ENCODE peak calls at places on chromosomes 4 and X, in six cellular contexts. K, O, Z, V, D and H are unnamed samples.

GRCh38 chrX:48487362-48487785 is 11.4 kb downstream of the FTSJ1 start:
- DNase-seq in K (no peak), O (no peak), Z (no peak), V (no peak), D (no peak), H (no peak)

GRCh38 chr4:26812049-26812729 is 48.5 kb upstream of the STIM2 start:
- DNase-seq in K (no peak), O (no peak), Z (peak), V (peak), D (no peak), H (no peak)

GRCh38 chrX:143340190-143340589 is 177.1 kb downstream of the SPANXN3 start:
- DNase-seq in K (no peak), O (no peak), Z (no peak), V (no peak), D (no peak), H (no peak)

GRCh38 chrX:9785944-9786741 is at the start of gene SHROOM2:
- DNase-seq in K (no peak), O (peak), Z (no peak), V (no peak), D (peak), H (no peak)

GRCh38 chr4:119010909-119011606 is 122.4 kb downstream of the SYNPO2 start:
- DNase-seq in K (no peak), O (no peak), Z (no peak), V (no peak), D (no peak), H (no peak)

GRCh38 chr4:76001760-76002159 is 5.5 kb downstream of the CXCL9 start:
- DNase-seq in K (no peak), O (no peak), Z (no peak), V (no peak), D (no peak), H (no peak)

GRCh38 chr4:14028862-14029261 is 401.3 kb upstream of the BOD1L1 start:
- DNase-seq in K (no peak), O (peak), Z (no peak), V (no peak), D (no peak), H (no peak)

GRCh38 chr4:78799551-78800495 is 23.7 kb downstream of the BMP2K start:
- DNase-seq in K (no peak), O (no peak), Z (no peak), V (no peak), D (no peak), H (no peak)

GRCh38 chrX:97863261-97863660 is 979.6 kb downstream of the RPA4 start:
- DNase-seq in K (no peak), O (no peak), Z (no peak), V (no peak), D (no peak), H (no peak)

GRCh38 chr4:128854433-128854832 is 44.9 kb downstream of the JADE1 start:
- DNase-seq in K (peak), O (no peak), Z (peak), V (peak), D (no peak), H (no peak)

GRCh38 chrX:30278365-30278764 is 30.8 kb downstream of the NR0B1 start:
- DNase-seq in K (no peak), O (no peak), Z (no peak), V (no peak), D (no peak), H (no peak)

GRCh38 chrX:119004920-119005524 is 30.6 kb downstream of the LONRF3 start:
- DNase-seq in K (peak), O (peak), Z (peak), V (peak), D (peak), H (peak)

GRCh38 chr4:70269674-70270073 is 27.3 kb downstream of the CSN3 start:
- DNase-seq in K (no peak), O (peak), Z (peak), V (no peak), D (no peak), H (no peak)

GRCh38 chr4:52891743-52892142 is 29.6 kb downstream of the RASL11B start:
- DNase-seq in K (no peak), O (no peak), Z (no peak), V (no peak), D (no peak), H (no peak)
- H3K27ac ChIP-seq in K (no peak), O (no peak), Z (no peak), V (no peak), D (no peak), H (no peak)

DNA sequence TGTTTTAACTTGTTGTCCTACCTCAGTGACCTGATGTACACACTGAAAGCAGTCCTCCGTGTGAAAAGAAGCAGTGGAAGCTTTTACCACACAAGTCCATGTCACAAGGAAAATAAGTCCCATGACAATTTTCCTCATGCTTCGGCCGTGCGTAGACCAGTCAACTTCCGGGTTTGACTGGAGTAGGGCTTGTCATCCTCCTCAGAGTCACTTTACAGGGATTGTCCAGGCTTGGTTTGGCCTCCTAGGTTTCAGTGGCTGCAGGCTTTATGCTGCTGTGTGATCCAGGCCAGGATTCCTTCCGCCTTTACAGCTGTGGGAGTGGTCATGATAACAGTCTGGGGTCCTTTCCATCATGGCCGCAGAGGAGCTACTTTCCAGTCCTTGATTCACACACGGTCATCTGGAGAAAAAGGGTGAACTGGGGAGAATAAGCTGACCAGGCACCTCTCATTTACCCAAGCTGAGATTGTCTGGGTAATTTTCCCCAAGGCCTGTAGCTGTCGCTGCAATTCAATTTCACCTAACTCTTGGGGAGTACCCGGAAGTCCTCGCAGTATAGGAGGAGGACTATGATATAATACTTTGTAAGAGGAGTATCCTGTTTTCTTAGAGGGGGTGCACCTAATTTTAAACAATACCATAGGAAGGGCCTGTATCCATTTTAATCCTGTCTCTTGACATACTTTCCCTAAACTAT is 206.1 kb upstream of the KLF8 start:
- DNase-seq in K (no peak), O (no peak), Z (no peak), V (no peak), D (no peak), H (no peak)
- H3K27ac ChIP-seq in K (no peak), O (no peak), Z (no peak), V (no peak), D (no peak), H (no peak)

DNA sequence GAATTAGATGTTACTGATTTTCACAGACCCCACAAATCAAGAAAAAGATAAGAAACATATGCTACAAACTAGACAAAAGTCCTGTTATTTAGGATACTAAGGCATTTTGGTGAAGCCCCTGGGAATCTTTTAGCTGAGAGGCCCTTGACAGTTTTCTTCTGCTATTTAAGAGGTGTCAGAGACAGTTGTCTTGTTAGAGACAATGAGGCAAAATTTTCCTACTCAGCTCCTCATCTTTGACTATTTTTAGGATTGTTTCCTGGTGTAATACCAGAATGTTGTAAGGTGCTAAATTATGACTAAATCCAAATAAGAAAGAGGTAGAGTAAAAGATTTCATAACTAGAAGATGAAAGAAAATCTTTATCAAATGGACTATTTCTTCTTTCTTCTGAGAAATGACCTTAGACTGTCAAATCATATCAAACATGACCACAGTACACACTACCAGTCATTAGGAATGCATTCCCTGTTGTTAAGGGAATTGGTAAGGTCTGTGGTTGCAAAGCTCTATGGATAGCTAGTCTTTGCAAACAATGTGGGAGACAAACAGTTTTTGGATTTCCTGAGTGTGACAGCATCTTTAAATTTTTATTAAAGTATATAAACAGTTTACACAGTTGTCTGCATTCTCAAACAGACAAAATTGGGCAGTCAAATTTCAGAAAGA is 926.1 kb downstream of the ADGRL3 start:
- DNase-seq in K (no peak), O (no peak), Z (no peak), V (no peak), D (no peak), H (no peak)
- H3K27ac ChIP-seq in K (no peak), O (no peak), Z (no peak), V (no peak), D (peak), H (no peak)

DNA sequence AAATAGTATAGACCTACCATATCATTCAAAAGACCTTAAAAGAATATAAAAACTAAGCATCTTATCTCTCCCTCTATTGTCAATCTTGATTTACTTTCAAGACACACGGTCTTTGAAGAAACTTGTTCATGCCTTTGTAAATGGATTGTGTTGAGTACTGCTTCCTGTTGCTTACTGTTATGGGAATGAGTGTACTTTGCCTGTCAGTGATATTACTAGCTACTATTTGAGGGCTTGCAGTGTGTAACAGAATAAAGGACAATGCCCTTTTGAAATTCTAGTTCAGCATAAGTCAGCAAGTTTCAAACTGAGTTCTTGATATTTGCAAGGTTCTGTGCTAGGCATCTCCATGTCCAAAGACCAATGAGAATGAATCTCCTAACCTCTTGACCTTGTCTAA is 36.0 kb downstream of the CDKL5 start:
- DNase-seq in K (no peak), O (no peak), Z (peak), V (no peak), D (no peak), H (no peak)
- H3K27ac ChIP-seq in K (no peak), O (peak), Z (no peak), V (no peak), D (no peak), H (no peak)

GRCh38 chr4:8514391-8514790 is 65.8 kb upstream of the GPR78 start:
- DNase-seq in K (no peak), O (no peak), Z (no peak), V (no peak), D (no peak), H (no peak)

GRCh38 chr4:8516996-8517550 is 63.1 kb upstream of the GPR78 start:
- DNase-seq in K (no peak), O (no peak), Z (no peak), V (no peak), D (no peak), H (no peak)

GRCh38 chr4:8516061-8516573 is 64.1 kb upstream of the GPR78 start:
- DNase-seq in K (no peak), O (no peak), Z (no peak), V (no peak), D (no peak), H (no peak)

GRCh38 chr4:8515316-8516060 is 64.7 kb upstream of the GPR78 start:
- DNase-seq in K (no peak), O (no peak), Z (no peak), V (no peak), D (no peak), H (no peak)

GRCh38 chr4:8517946-8518345 is 62.2 kb upstream of the GPR78 start:
- DNase-seq in K (no peak), O (no peak), Z (no peak), V (no peak), D (no peak), H (no peak)
- H3K27ac ChIP-seq in K (no peak), O (no peak), Z (no peak), V (no peak), D (no peak), H (no peak)

DNA sequence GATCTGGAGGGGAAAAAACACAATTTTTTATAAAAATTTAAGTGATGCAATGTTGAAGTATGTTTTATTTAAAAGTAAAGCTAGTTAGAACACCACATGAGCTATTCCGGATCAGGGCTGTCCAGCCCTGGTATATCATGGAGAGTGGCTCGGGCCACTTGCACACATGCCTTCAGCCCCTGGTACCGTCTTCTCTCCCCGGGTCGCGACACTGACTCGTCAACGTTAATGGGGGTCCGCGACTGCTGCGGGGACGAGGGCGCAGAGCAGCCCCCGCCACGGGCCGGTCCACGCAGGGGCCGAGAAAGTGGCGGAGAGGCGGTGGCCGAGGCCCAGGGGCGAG is 204.7 kb downstream of the TENM3 start:
- DNase-seq in K (no peak), O (peak), Z (peak), V (no peak), D (no peak), H (no peak)
- H3K27ac ChIP-seq in K (no peak), O (no peak), Z (no peak), V (no peak), D (peak), H (no peak)

GRCh38 chrX:16087081-16087480 is 36.3 kb upstream of the GRPR start:
- DNase-seq in K (no peak), O (no peak), Z (no peak), V (no peak), D (no peak), H (no peak)

GRCh38 chrX:16081357-16081756 is 42.0 kb upstream of the GRPR start:
- DNase-seq in K (no peak), O (no peak), Z (no peak), V (no peak), D (no peak), H (no peak)

GRCh38 chrX:16076834-16077233 is 46.5 kb upstream of the GRPR start:
- DNase-seq in K (no peak), O (no peak), Z (no peak), V (no peak), D (no peak), H (no peak)

GRCh38 chrX:16077811-16078210 is 45.6 kb upstream of the GRPR start:
- DNase-seq in K (no peak), O (no peak), Z (no peak), V (no peak), D (no peak), H (no peak)

DNA sequence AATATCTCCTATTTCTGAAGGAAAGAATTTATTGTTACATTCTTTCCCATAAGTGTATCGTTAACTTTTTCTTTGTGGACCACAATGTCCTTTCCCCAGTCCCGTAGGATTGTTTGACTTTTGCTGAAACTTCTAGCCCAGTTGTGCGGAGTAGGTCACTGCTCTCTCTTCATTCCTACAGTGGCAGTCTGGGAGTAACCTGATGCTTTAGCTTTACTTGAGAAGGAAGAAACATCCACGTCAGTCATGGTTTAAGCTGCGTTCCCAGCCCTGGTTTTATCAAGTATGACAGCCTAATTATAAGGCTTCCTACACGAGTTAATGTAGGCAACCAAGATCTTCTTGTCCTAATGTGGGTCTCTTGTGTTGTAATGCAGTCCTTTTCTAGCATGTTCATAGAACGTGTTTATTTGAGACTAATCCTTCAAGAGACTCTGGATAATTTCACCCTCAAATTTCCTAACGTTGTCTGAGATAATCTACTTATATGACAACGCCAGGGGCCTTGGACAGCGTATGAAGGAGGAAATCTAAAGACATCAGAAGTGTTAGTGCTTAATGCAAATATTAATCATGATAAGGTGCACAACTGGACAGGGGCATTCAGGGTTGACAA is 40.8 kb upstream of the GRPR start:
- DNase-seq in K (no peak), O (no peak), Z (no peak), V (no peak), D (no peak), H (no peak)
- H3K27ac ChIP-seq in K (no peak), O (no peak), Z (no peak), V (no peak), D (no peak), H (no peak)

DNA sequence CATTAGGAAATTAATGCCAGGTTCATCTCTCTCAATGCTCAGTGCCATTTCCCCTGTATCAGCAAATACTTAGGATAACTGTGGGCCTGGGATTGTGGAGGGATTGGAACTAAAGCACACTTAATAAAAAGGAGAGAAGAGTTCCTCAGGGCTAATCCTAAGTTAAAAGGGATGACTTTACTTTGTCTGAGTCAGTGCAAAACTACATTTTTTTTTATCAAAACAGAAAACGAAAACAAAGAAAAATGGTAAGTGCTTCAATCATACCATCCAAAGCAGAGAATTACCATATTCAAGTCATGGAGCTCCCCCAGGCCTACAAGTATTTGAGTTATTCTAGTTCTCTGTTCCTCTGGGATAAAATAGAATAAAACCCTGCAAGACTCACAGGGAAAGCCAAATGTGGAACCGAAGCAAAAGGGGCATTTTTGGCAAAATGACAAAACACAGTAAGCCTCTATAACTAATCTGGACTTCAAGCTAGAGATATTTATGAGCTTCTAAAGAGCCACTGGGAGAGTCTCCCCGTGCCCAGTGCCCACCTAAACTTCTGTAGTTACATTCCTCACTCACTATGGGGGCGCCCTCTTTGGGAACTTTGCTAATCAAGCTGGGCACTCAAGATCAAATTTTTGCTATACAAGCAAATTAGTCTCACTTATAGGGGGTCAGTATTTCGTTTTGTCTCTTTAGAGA is 53.4 kb downstream of the PALLD start:
- DNase-seq in K (no peak), O (no peak), Z (no peak), V (no peak), D (no peak), H (no peak)
- H3K27ac ChIP-seq in K (no peak), O (no peak), Z (no peak), V (no peak), D (peak), H (no peak)